ENCODE peak calls at places on chromosomes 5 and 9, in four cellular contexts. I, B, P and U are unnamed samples.

GRCh38 chr9:76773051-76773450 is 8.8 kb downstream of the PCA3 start:
- DNase-seq in I (no peak), B (no peak), P (no peak), U (peak; percentile 4)

GRCh38 chr5:135227064-135228022 is 171.7 kb downstream of the MACROH2A1 start:
- DNase-seq in I (no peak), B (no peak), P (no peak), U (no peak)

GRCh38 chr9:79353856-79354520 is 217.8 kb upstream of the TLE4 start:
- DNase-seq in I (no peak), B (no peak), P (peak; percentile 52), U (no peak)

GRCh38 chr9:35814106-35814840 is 569 bp downstream of the HINT2 start:
- DNase-seq in I (no peak), B (peak; percentile 73), P (peak; percentile 86), U (peak; percentile 60)

GRCh38 chr5:16809816-16810502 is 126.1 kb downstream of the MYO10 start:
- DNase-seq in I (no peak), B (no peak), P (peak; percentile 84), U (peak; percentile 90)

GRCh38 chr9:133103183-133103986 is 17.7 kb downstream of the RALGDS start:
- DNase-seq in I (no peak), B (peak; percentile 60), P (peak; percentile 45), U (peak; percentile 43)

GRCh38 chr5:179841621-179842020 is 17.0 kb downstream of the MRNIP start:
- DNase-seq in I (no peak), B (no peak), P (no peak), U (no peak)

GRCh38 chr9:131015112-131015511 is 6.1 kb downstream of the LAMC3 start:
- DNase-seq in I (no peak), B (no peak), P (no peak), U (no peak)

GRCh38 chr5:84748313-84748712 is 363.6 kb upstream of the EDIL3 start:
- DNase-seq in I (no peak), B (no peak), P (no peak), U (no peak)

GRCh38 chr5:148998174-148998797 is 64.6 kb downstream of the SH3TC2 start:
- DNase-seq in I (peak; percentile 24), B (peak; percentile 51), P (peak; percentile 80), U (peak; percentile 71)

GRCh38 chr5:12854386-12854785 is 950.1 kb upstream of the CTNND2 start:
- DNase-seq in I (no peak), B (no peak), P (no peak), U (no peak)

GRCh38 chr9:126791406-126792230 is 13.2 kb upstream of the ZBTB43 start:
- DNase-seq in I (no peak), B (no peak), P (peak; percentile 70), U (peak; percentile 91)